ENCODE peak calls at places on chromosomes 11 and 22, in eight cellular contexts. W, U, Q, J, L, P, Y and V are unnamed samples.

GRCh38 chr22:32535531-32536190 is 61.0 kb downstream of the FBXO7 start:
- DNase-seq in J (no peak), L (no peak), Q (no peak), W (no peak), Y (no peak), U (no peak), P (no peak), V (no peak)

GRCh38 chr11:69142894-69143293 is 12.8 kb upstream of the SMIM38 start:
- DNase-seq in J (no peak), L (no peak), Y (no peak), Q (no peak), P (no peak), U (no peak), W (no peak), V (no peak)

GRCh38 chr22:26502688-26503561 is 9.3 kb downstream of the TFIP11 start:
- DNase-seq in U (peak), J (peak), W (peak), L (peak), Q (no peak), Y (no peak), P (no peak), V (no peak)

GRCh38 chr22:22239311-22239939 is 5.2 kb upstream of the VPREB1 start:
- DNase-seq in J (no peak), Y (no peak), L (no peak), U (no peak), P (no peak), Q (no peak), W (no peak), V (no peak)

GRCh38 chr11:41051919-41052630 is 407.4 kb downstream of the LRRC4C start:
- DNase-seq in Y (no peak), W (no peak), J (no peak), L (no peak), Q (no peak), P (no peak), U (peak), V (no peak)

GRCh38 chr11:134536219-134536618 is 124.2 kb upstream of the B3GAT1 start:
- DNase-seq in W (peak), Q (no peak), P (no peak), U (no peak), J (no peak), Y (no peak), L (no peak), V (no peak)

GRCh38 chr11:47514825-47515647 is 37.9 kb downstream of the CELF1 start:
- DNase-seq in Q (no peak), Y (no peak), W (no peak), U (peak), L (peak), J (peak), P (no peak), V (no peak)

GRCh38 chr22:38572065-38572464 is 2.1 kb upstream of the DMC1 start:
- DNase-seq in W (no peak), P (peak), J (peak), U (peak), Y (no peak), L (peak), Q (peak), V (peak)

GRCh38 chr11:134145715-134146114 is 76.8 kb downstream of the JAM3 start:
- DNase-seq in W (no peak), U (no peak), L (no peak), Q (no peak), J (no peak), Y (no peak), P (no peak), V (no peak)